ENCODE peak calls at places on chromosomes 1 and 21, in ten cellular contexts. U is fibroblast of lung, I is Karpas-422, B is GM12878, F is OCI-LY7, Y is GM23338, J is HCT116, K is GM23248, X is PC-3, P is osteoblast. T is an unnamed sample.

GRCh38 chr21:16377857-16378256 is 648.1 kb downstream of the USP25 start:
- DNase-seq in J (no peak), B (no peak), X (no peak), U (peak; percentile 2), K (no peak), P (peak; percentile 9), F (no peak), I (no peak), Y (no peak), T (no peak)

GRCh38 chr1:201456499-201457309 is 12.3 kb downstream of the PHLDA3 start:
- DNase-seq in J (no peak), P (peak; percentile 90), U (peak; percentile 97), K (peak; percentile 99), I (peak; percentile 80), B (no peak), Y (no peak), X (peak; percentile 97), F (peak; percentile 21), T (peak; percentile 84)

GRCh38 chr1:39214998-39215873 is 10.7 kb downstream of the MACF1 start:
- DNase-seq in F (peak; percentile 78), Y (no peak), I (peak; percentile 43), X (no peak), K (no peak), P (no peak), J (no peak), B (peak; percentile 79), U (no peak), T (peak; percentile 39)

GRCh38 chr1:41576620-41577019 is 92.1 kb upstream of the EDN2 start:
- DNase-seq in P (peak; percentile 64), I (no peak), U (no peak), Y (no peak), K (peak; percentile 33), B (no peak), F (no peak), X (no peak), J (no peak), T (no peak)

GRCh38 chr21:25722631-25723030 is 12.1 kb downstream of the ATP5PF start:
- DNase-seq in I (no peak), B (no peak), X (no peak), J (no peak), P (no peak), Y (no peak), U (no peak), F (no peak), K (no peak), T (no peak)

GRCh38 chr1:7845761-7846160 is 7.1 kb downstream of the UTS2 start:
- DNase-seq in U (no peak), P (peak; percentile 10), Y (no peak), K (peak; percentile 5), X (no peak), J (no peak), F (no peak), B (no peak), I (no peak), T (no peak)

GRCh38 chr1:154481058-154481457 is 21.0 kb upstream of the TDRD10 start:
- DNase-seq in Y (peak; percentile 47), P (no peak), F (no peak), B (no peak), X (no peak), U (no peak), K (no peak), I (no peak), J (no peak), T (peak; percentile 72)

GRCh38 chr1:29413661-29414060 is 177.3 kb downstream of the PTPRU start:
- DNase-seq in U (no peak), P (no peak), Y (no peak), B (no peak), F (no peak), I (no peak), X (no peak), K (no peak), J (no peak), T (no peak)

GRCh38 chr1:101302831-101303511 is 66.2 kb downstream of the S1PR1 start:
- DNase-seq in I (no peak), J (no peak), F (no peak), B (no peak), Y (no peak), U (no peak), K (peak; percentile 54), P (peak; percentile 63), X (no peak), T (no peak)

GRCh38 chr1:177914603-177915002 is 55.3 kb downstream of the SEC16B start:
- DNase-seq in U (no peak), B (no peak), Y (no peak), K (peak; percentile 26), F (no peak), J (no peak), P (no peak), X (peak; percentile 20), I (no peak), T (no peak)

GRCh38 chr21:44506279-44507255 is 33.4 kb downstream of the KRTAP10-1 start:
- DNase-seq in I (no peak), X (no peak), K (no peak), U (no peak), F (no peak), J (no peak), P (no peak), B (no peak), Y (no peak), T (no peak)
- H3K4me2 ChIP-seq in I (no peak overlapping the region), X (no peak overlapping the region), K (no peak overlapping the region), U (no peak overlapping the region), F (no peak overlapping the region), J (no peak overlapping the region), P (no peak overlapping the region), B (no peak overlapping the region), Y (no peak overlapping the region), T (no peak overlapping the region)

DNA sequence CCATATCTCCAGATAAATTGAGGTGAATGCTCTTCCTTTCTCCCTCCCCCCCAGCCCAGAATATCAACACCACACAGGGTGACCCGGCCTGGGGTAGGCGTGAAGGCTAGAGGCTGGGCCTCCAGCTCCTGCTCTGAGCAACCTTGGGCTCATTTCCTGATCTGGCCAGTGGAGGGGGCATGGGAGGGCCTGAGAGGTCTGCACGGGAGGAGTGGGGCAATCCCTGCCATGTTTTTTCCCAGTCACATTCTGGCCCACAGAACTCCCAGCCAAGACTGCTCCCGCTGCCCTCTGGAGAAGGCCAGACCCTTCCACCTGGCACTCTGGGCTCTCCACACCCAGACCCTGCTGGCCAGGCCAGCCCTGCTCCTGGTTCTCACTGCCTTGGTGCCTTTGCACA is 3.9 kb downstream of the CLDN19 start:
- DNase-seq in Y (peak; percentile 64), B (no peak), J (no peak), K (peak; percentile 61), U (peak; percentile 20), I (peak; percentile 54), F (peak; percentile 13), P (peak; percentile 93), X (peak; percentile 43), T (peak; percentile 73)
- H3K4me2 ChIP-seq in Y (no peak overlapping the region), B (no peak overlapping the region), J (no peak overlapping the region), K (no peak overlapping the region), U (no peak overlapping the region), I (no peak overlapping the region), F (no peak overlapping the region), P (no peak overlapping the region), X (no peak overlapping the region), T (no peak overlapping the region)

GRCh38 chr21:42513151-42513984 is at the start of gene SLC37A1:
- DNase-seq in K (peak; percentile 36), J (no peak), F (peak; percentile 61), X (peak; percentile 44), Y (peak; percentile 73), P (no peak), I (peak; percentile 74), B (no peak), U (no peak), T (no peak)

GRCh38 chr21:42513985-42514882 is 582 bp downstream of the SLC37A1 start:
- DNase-seq in U (no peak), F (peak; percentile 52), Y (peak; percentile 88), B (no peak), J (no peak), K (peak; percentile 26), P (no peak), X (peak; percentile 44), I (peak; percentile 75), T (peak; percentile 49)

GRCh38 chr21:42512346-42513034 is 1.2 kb upstream of the SLC37A1 start:
- DNase-seq in B (no peak), J (no peak), I (no peak), K (no peak), P (no peak), X (no peak), U (no peak), Y (no peak), F (no peak), T (no peak)

GRCh38 chr21:42515708-42516502 is 2.3 kb downstream of the SLC37A1 start:
- DNase-seq in K (peak; percentile 6), U (no peak), F (no peak), P (no peak), X (peak; percentile 97), Y (peak; percentile 44), B (no peak), J (peak; percentile 48), I (no peak), T (no peak)

GRCh38 chr21:42514883-42515228 is 1.2 kb downstream of the SLC37A1 start:
- DNase-seq in B (no peak), P (no peak), K (no peak), U (no peak), F (peak; percentile 28), Y (no peak), I (no peak), X (peak; percentile 37), J (no peak), T (no peak)
- H3K4me2 ChIP-seq in B (peak overlapping the region; percentile 88), P (peak overlapping the region; percentile 76), K (no peak overlapping the region), U (no peak overlapping the region), F (peak overlapping the region; percentile 86), Y (peak overlapping the region; percentile 76), I (peak overlapping the region; percentile 85), X (peak overlapping the region; percentile 96), J (peak overlapping the region; percentile 83), T (peak overlapping the region; percentile 67)

GRCh38 chr1:245772325-245772724 is 617.5 kb downstream of the KIF26B start:
- DNase-seq in Y (no peak), B (no peak), F (no peak), U (no peak), K (no peak), J (no peak), P (no peak), I (no peak), X (no peak), T (no peak)

GRCh38 chr1:245770191-245770590 is 615.4 kb downstream of the KIF26B start:
- DNase-seq in I (no peak), X (no peak), J (no peak), B (no peak), K (no peak), P (no peak), Y (no peak), F (no peak), U (no peak), T (no peak)

GRCh38 chr1:245771521-245772281 is 616.9 kb downstream of the KIF26B start:
- DNase-seq in J (no peak), F (no peak), P (peak; percentile 80), K (peak; percentile 93), Y (no peak), I (no peak), B (no peak), U (peak; percentile 95), X (peak; percentile 13), T (no peak)

GRCh38 chr1:245772739-245773138 is 618.0 kb downstream of the KIF26B start:
- DNase-seq in Y (no peak), X (no peak), J (no peak), U (no peak), P (no peak), B (no peak), F (no peak), I (no peak), K (no peak), T (no peak)

DNA sequence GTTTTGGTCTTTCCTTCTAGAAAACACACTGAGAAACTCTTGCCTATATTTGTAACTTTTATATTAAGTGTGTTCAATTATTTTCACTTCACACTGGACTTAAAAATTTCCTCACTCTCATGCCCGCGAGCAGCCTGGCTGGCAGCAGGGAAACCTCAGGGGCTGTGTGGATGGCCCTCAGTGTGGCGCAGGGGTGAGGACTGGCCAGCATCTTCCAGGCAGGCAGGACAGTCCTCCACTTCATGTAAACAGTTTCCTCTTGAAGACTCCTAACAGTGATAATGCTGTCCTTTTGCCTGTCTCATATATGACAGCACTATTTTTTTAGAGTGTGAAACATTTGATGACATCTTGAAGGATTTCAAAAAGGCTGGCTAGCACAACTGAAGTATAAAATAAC is 618.6 kb downstream of the KIF26B start:
- DNase-seq in F (no peak), B (no peak), J (no peak), Y (no peak), I (no peak), X (no peak), P (no peak), K (no peak), U (no peak), T (no peak)
- H3K4me2 ChIP-seq in F (no peak overlapping the region), B (no peak overlapping the region), J (no peak overlapping the region), Y (no peak overlapping the region), I (no peak overlapping the region), X (no peak overlapping the region), P (no peak overlapping the region), K (no peak overlapping the region), U (no peak overlapping the region), T (no peak overlapping the region)

T was measured in mesendoderm.